ENCODE peak calls at places on chromosomes 11 and 22, in ten cellular contexts. N, E, M, A, X, T, L, J, U and R are unnamed samples.

GRCh38 chr11:36360833-36361232 is 64.7 kb downstream of the PRR5L start:
- DNase-seq in N (no peak), E (no peak), M (no peak), A (no peak), X (no peak), T (no peak), L (no peak), J (no peak), U (no peak), R (no peak)

GRCh38 chr11:72114570-72114969 is 2.1 kb upstream of the ANAPC15 start:
- DNase-seq in N (no peak), E (no peak), M (no peak), A (no peak), X (no peak), T (no peak), L (no peak), J (no peak), U (no peak), R (no peak)

GRCh38 chr22:30310881-30311771 is 15.6 kb downstream of the TBC1D10A start:
- DNase-seq in N (no peak), E (no peak), M (peak), A (no peak), X (no peak), T (no peak), L (no peak), J (peak), U (no peak), R (no peak)

GRCh38 chr11:17978553-17979287 is 34.1 kb downstream of the SERGEF start:
- DNase-seq in N (no peak), E (no peak), M (no peak), A (peak), X (peak), T (no peak), L (peak), J (peak), U (peak), R (no peak)

GRCh38 chr11:2987881-2988280 is 4.2 kb downstream of the NAP1L4 start:
- DNase-seq in N (peak), E (peak), M (no peak), A (no peak), X (no peak), T (no peak), L (no peak), J (no peak), U (no peak), R (no peak)

GRCh38 chr11:44980533-44981427 is 30.1 kb upstream of the TP53I11 start:
- DNase-seq in N (no peak), E (no peak), M (no peak), A (no peak), X (no peak), T (no peak), L (peak), J (no peak), U (no peak), R (no peak)

GRCh38 chr11:73414977-73415492 is 38.8 kb downstream of the RELT start:
- DNase-seq in N (no peak), E (no peak), M (no peak), A (no peak), X (no peak), T (no peak), L (no peak), J (no peak), U (no peak), R (no peak)

GRCh38 chr22:47444746-47445065 is 682.3 kb downstream of the TBC1D22A start:
- DNase-seq in N (no peak), E (no peak), M (no peak), A (no peak), X (no peak), T (no peak), L (no peak), J (no peak), U (no peak), R (no peak)

GRCh38 chr22:48706934-48707748 is 1120.5 kb downstream of the BRD1 start:
- DNase-seq in N (no peak), E (no peak), M (no peak), A (no peak), X (no peak), T (no peak), L (no peak), J (no peak), U (no peak), R (no peak)

GRCh38 chr11:10293423-10294288 is at the start of gene SBF2:
- DNase-seq in N (peak), E (peak), M (peak), A (peak), X (peak), T (peak), L (peak), J (peak), U (peak), R (peak)

GRCh38 chr22:36776722-36777121 is 803 bp upstream of the IFT27 start:
- DNase-seq in N (peak), E (no peak), M (no peak), A (no peak), X (no peak), T (no peak), L (peak), J (no peak), U (no peak), R (no peak)

GRCh38 chr22:49922484-49922883 is 4.0 kb downstream of the CRELD2 start:
- DNase-seq in N (no peak), E (no peak), M (no peak), A (no peak), X (no peak), T (no peak), L (no peak), J (no peak), U (no peak), R (no peak)

GRCh38 chr11:695606-696381 is at the start of gene TMEM80:
- DNase-seq in N (peak), E (peak), M (peak), A (peak), X (peak), T (peak), L (peak), J (peak), U (peak), R (peak)

GRCh38 chr11:79081441-79082124 is 359.2 kb downstream of the TENM4 start:
- DNase-seq in N (no peak), E (no peak), M (no peak), A (no peak), X (no peak), T (no peak), L (peak), J (no peak), U (no peak), R (no peak)

GRCh38 chr11:119888119-119888518 is 159.1 kb upstream of the NECTIN1 start:
- DNase-seq in N (no peak), E (no peak), M (no peak), A (no peak), X (peak), T (no peak), L (peak), J (no peak), U (no peak), R (no peak)

GRCh38 chr11:110598725-110599124 is 113.5 kb downstream of the ARHGAP20 start:
- DNase-seq in N (no peak), E (no peak), M (no peak), A (no peak), X (no peak), T (no peak), L (no peak), J (no peak), U (no peak), R (no peak)

GRCh38 chr11:45079943-45080719 is 66.3 kb upstream of the PRDM11 start:
- DNase-seq in N (peak), E (peak), M (no peak), A (no peak), X (peak), T (no peak), L (peak), J (no peak), U (no peak), R (no peak)

GRCh38 chr11:122140535-122140934 is 24.5 kb upstream of the BLID start:
- DNase-seq in N (no peak), E (no peak), M (no peak), A (no peak), X (no peak), T (no peak), L (no peak), J (no peak), U (no peak), R (no peak)

GRCh38 chr11:74677131-74677530 is 54.1 kb downstream of the CHRDL2 start:
- DNase-seq in N (no peak), E (no peak), M (no peak), A (no peak), X (no peak), T (no peak), L (peak), J (no peak), U (no peak), R (no peak)

GRCh38 chr11:131858495-131858894 is 488.1 kb downstream of the NTM start:
- DNase-seq in N (no peak), E (no peak), M (peak), A (no peak), X (no peak), T (no peak), L (peak), J (no peak), U (no peak), R (no peak)

GRCh38 chr22:28822930-28823481 is 22.6 kb upstream of the XBP1 start:
- DNase-seq in N (no peak), E (no peak), M (no peak), A (no peak), X (peak), T (no peak), L (peak), J (no peak), U (no peak), R (no peak)

GRCh38 chr11:16923987-16924386 is 90.2 kb downstream of the PLEKHA7 start:
- DNase-seq in N (no peak), E (no peak), M (no peak), A (peak), X (no peak), T (no peak), L (no peak), J (no peak), U (no peak), R (no peak)

GRCh38 chr22:46491936-46492335 is 45.5 kb downstream of the CELSR1 start:
- DNase-seq in N (no peak), E (no peak), M (no peak), A (no peak), X (peak), T (no peak), L (no peak), J (no peak), U (peak), R (no peak)

GRCh38 chr11:72685560-72686480 is 11.6 kb upstream of the PDE2A start:
- DNase-seq in N (no peak), E (peak), M (peak), A (no peak), X (no peak), T (no peak), L (no peak), J (peak), U (no peak), R (no peak)

GRCh38 chr11:94326947-94327346 is 22.6 kb downstream of the IZUMO1R start:
- DNase-seq in N (no peak), E (no peak), M (no peak), A (no peak), X (no peak), T (no peak), L (no peak), J (no peak), U (no peak), R (no peak)

GRCh38 chr11:116787436-116787785 is 412 bp downstream of the ZPR1 start:
- DNase-seq in N (no peak), E (no peak), M (no peak), A (no peak), X (no peak), T (no peak), L (no peak), J (no peak), U (no peak), R (no peak)